ENCODE peak calls at places on chromosomes 7 and 10, in nine cellular contexts. V is BE2C; W is cardiac muscle cell; H is WTC11; T is DND-41; C is fibroblast of lung; K is esophagus squamous epithelium; J is CD4-positive, alpha-beta T cell; S is fibroblast of mammary gland. Q is an unnamed sample.

GRCh38 chr7:104029765-104030164 is 40.3 kb upstream of the RELN start:
- DNase-seq in V (no peak), W (no peak), H (no peak), T (no peak), C (no peak), K (no peak), J (no peak), S (no peak), Q (no peak)

GRCh38 chr10:3761111-3761686 is 23.8 kb downstream of the KLF6 start:
- DNase-seq in V (no peak), W (no peak), H (no peak), T (no peak), C (no peak), K (no peak), J (no peak), S (no peak), Q (no peak)

GRCh38 chr10:131653140-131653539 is 247.7 kb upstream of the PPP2R2D start:
- DNase-seq in V (no peak), W (no peak), H (no peak), T (no peak), C (no peak), K (no peak), J (no peak), S (no peak), Q (no peak)

GRCh38 chr7:47293884-47294568 is 287.9 kb downstream of the TNS3 start:
- DNase-seq in V (no peak), W (no peak), H (no peak), T (no peak), C (peak), K (no peak), J (no peak), S (peak), Q (no peak)

GRCh38 chr7:151076863-151077704 is 3.5 kb downstream of the FASTK start:
- DNase-seq in V (peak), W (no peak), H (peak), T (peak), C (no peak), K (no peak), J (no peak), S (no peak), Q (no peak)

GRCh38 chr10:13351340-13351915 is 3.3 kb upstream of the SEPHS1 start:
- DNase-seq in V (no peak), W (no peak), H (peak), T (no peak), C (no peak), K (no peak), J (peak), S (no peak), Q (peak)

GRCh38 chr10:24762161-24762924 is 38.7 kb upstream of the ARHGAP21 start:
- DNase-seq in V (no peak), W (no peak), H (no peak), T (peak), C (peak), K (no peak), J (no peak), S (peak), Q (no peak)

GRCh38 chr10:4851846-4852245 is 25.8 kb downstream of the AKR1E2 start:
- DNase-seq in V (no peak), W (no peak), H (no peak), T (no peak), C (no peak), K (no peak), J (no peak), S (peak), Q (no peak)

GRCh38 chr7:139231513-139232376 is 708 bp downstream of the UBN2 start:
- DNase-seq in V (peak), W (peak), H (peak), T (peak), C (no peak), K (no peak), J (peak), S (peak), Q (peak)

GRCh38 chr7:73904219-73905136 is 43.5 kb downstream of the TMEM270 start:
- DNase-seq in V (no peak), W (no peak), H (no peak), T (no peak), C (peak), K (no peak), J (no peak), S (peak), Q (no peak)

GRCh38 chr7:129642871-129643515 is 31.5 kb downstream of the NRF1 start:
- DNase-seq in V (no peak), W (peak), H (no peak), T (no peak), C (no peak), K (no peak), J (no peak), S (no peak), Q (no peak)

GRCh38 chr7:129649128-129649690 is 37.7 kb downstream of the NRF1 start:
- DNase-seq in V (no peak), W (no peak), H (no peak), T (no peak), C (no peak), K (no peak), J (no peak), S (no peak), Q (peak)

GRCh38 chr7:129644634-129645230 is 33.2 kb downstream of the NRF1 start:
- DNase-seq in V (no peak), W (peak), H (no peak), T (no peak), C (peak), K (no peak), J (no peak), S (peak), Q (no peak)

GRCh38 chr7:129643545-129644170 is 32.1 kb downstream of the NRF1 start:
- DNase-seq in V (no peak), W (peak), H (no peak), T (no peak), C (no peak), K (no peak), J (no peak), S (no peak), Q (no peak)

DNA sequence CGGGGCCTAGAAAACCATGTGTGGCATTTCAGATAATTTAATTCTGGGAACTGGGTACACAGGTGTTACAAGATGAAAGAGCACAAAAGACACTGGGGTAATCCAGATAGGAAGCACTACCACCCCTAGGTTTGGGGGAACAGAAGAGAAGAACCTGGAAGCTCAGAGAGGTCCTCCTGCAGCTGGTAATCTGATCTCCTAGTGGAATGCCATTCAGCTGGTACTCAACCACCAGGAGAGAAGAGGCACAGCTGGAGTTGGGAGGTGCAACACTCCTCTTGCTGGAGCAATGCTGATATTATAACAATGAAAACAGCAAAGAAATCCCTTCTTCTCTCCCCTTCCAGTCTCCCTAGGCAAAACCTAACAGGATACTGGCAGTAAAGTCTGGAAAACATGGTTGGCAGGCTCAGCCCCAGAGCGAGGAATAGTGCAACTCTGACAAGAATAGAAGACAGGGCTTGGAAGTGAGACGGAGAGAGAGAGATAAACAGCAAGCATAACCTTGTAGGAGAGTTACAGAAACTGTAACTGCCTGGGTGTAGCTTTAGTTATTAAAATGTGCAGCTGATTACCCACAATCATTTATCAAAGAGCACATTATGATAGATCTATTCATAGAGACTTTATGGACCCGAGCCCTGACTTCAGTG is 35.0 kb downstream of the NRF1 start:
- DNase-seq in V (no peak), W (peak), H (peak), T (no peak), C (no peak), K (no peak), J (no peak), S (no peak), Q (no peak)
- TF ChIP-seq CTCF in V (no peak), W (no peak), H (no peak), T (no peak), C (no peak), K (no peak), J (no peak), S (no peak), Q (no peak)

GRCh38 chr10:26269754-26270153 is 53.2 kb downstream of the GAD2 start:
- DNase-seq in V (no peak), W (peak), H (no peak), T (no peak), C (no peak), K (no peak), J (no peak), S (peak), Q (no peak)
- TF ChIP-seq CTCF in V (peak), W (peak), H (no peak), T (peak), C (no peak), K (no peak), J (no peak), S (peak), Q (no peak)

GRCh38 chr7:21548491-21548890 is 5.7 kb downstream of the DNAH11 start:
- DNase-seq in V (no peak), W (no peak), H (no peak), T (no peak), C (no peak), K (no peak), J (no peak), S (no peak), Q (no peak)

GRCh38 chr7:21550076-21550475 is 7.2 kb downstream of the DNAH11 start:
- DNase-seq in V (no peak), W (no peak), H (no peak), T (no peak), C (no peak), K (no peak), J (no peak), S (no peak), Q (no peak)

GRCh38 chr7:21547511-21547910 is 4.7 kb downstream of the DNAH11 start:
- DNase-seq in V (no peak), W (no peak), H (no peak), T (no peak), C (peak), K (no peak), J (no peak), S (no peak), Q (no peak)

DNA sequence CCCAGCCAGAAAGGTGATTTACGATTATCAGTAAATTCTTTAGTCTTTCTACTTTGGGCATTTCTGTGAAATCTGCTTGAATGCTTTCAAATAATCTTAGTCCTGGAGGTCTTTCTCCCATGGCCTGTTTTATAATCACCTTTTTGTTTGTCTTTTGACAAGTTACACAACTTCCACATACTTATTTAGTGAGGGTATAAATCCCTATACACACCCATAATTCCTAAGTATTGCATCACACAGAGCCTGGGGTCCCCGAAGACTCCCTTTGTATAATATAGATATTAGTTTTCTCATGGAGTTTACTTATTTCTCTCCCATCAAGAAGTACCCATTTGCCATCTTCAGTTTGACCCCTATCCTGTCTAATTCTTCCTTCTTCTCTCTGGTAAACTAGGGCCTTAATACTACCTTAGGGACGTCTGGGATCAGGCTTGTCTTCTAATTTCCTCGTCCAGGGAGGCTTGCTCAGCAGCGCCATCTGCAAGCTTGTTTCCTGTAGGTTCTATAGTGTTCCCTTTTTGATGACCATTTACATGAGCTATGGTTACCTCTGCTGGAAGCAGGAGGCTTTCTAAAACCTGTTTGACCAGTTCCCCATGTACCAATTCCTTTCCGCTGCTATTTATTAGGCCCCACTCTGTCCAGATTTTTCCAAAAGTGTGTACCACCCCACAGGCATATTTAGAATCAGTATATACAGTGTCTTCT is 8.1 kb downstream of the DNAH11 start:
- DNase-seq in V (no peak), W (no peak), H (peak), T (no peak), C (no peak), K (no peak), J (no peak), S (no peak), Q (no peak)
- TF ChIP-seq CTCF in V (peak), W (no peak), H (no peak), T (no peak), C (no peak), K (no peak), J (no peak), S (no peak), Q (no peak)

DNA sequence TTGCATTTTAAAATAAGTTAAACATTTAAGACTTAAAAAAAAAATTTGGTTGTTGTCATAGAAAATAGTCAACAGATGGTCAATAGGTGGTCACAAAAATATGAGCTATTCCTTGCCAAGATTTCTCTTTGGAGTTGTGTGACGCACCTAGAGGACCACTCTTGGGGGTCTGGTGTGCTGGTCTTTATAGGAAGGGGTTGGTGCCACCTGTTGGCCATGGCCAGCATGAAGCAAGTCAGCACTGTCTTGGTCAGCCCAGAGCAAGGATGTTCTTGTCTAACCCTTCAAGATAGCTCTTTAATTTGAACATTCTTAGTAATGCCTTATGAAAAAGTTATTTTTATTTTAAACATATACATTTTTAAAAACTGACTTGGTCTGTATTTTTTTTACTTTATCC is 267.9 kb upstream of the CNTNAP2 start:
- DNase-seq in V (no peak), W (peak), H (peak), T (no peak), C (peak), K (no peak), J (no peak), S (no peak), Q (peak)
- TF ChIP-seq CTCF in V (peak), W (peak), H (peak), T (peak), C (peak), K (no peak), J (no peak), S (no peak), Q (no peak)

Q was measured in activated CD8-positive, alpha-beta T cell treated with anti-CD3 and anti-CD28 coated beads for 36 hours.